ENCODE peak calls at places on chromosome 19, in ten cellular contexts. J, F, T, M, R, H, U, S, G and D are unnamed samples. For H3K9me3, the result is how much of the 10 kb centered on the place peaks cover.

GRCh38 chr19:13875824-13876223 is 1.1 kb upstream of the NANOS3 start:
- DNase-seq in U (no peak), M (no peak), S (no peak), G (peak), J (no peak), F (no peak), R (no peak), H (no peak), T (no peak), D (no peak)

GRCh38 chr19:50300814-50301606 is 28.2 kb downstream of the KCNC3 start:
- DNase-seq in F (no peak), T (no peak), J (no peak), S (peak), R (no peak), H (no peak), U (no peak), M (no peak), G (no peak), D (no peak)

GRCh38 chr19:35882074-35882832 is 13.9 kb downstream of the APLP1 start:
- DNase-seq in G (peak), M (no peak), S (peak), J (no peak), F (no peak), R (peak), H (no peak), T (no peak), U (no peak), D (peak)

GRCh38 chr19:42316223-42317211 is 3.4 kb downstream of the TMEM145 start:
- DNase-seq in T (peak), R (no peak), F (peak), H (no peak), S (no peak), J (no peak), M (no peak), G (no peak), U (no peak), D (no peak)

GRCh38 chr19:51986309-51987291 is at the start of gene ZNF350:
- DNase-seq in H (peak), R (peak), G (peak), T (peak), S (peak), J (peak), U (peak), F (peak), M (peak), D (peak)

GRCh38 chr19:50649433-50650391 is at the start of gene C19orf81:
- DNase-seq in H (no peak), S (no peak), F (no peak), J (no peak), G (no peak), U (no peak), R (no peak), T (no peak), M (no peak), D (no peak)

GRCh38 chr19:16315825-16316505 is 8.7 kb upstream of the KLF2 start:
- DNase-seq in M (peak), J (no peak), H (no peak), G (peak), U (no peak), S (no peak), R (peak), F (peak), T (peak), D (no peak)

GRCh38 chr19:4337906-4338440 is 654 bp downstream of the STAP2 start:
- DNase-seq in J (no peak), H (no peak), U (peak), T (peak), G (peak), M (peak), F (no peak), R (no peak), S (no peak), D (no peak)

GRCh38 chr19:18419195-18419698 is at the start of gene SSBP4:
- DNase-seq in G (peak), R (peak), T (peak), H (peak), J (peak), M (peak), U (peak), F (peak), S (no peak), D (peak)

GRCh38 chr19:41296323-41296935 is 13.5 kb upstream of the CCDC97 start:
- DNase-seq in H (no peak), T (no peak), G (no peak), R (no peak), F (no peak), M (no peak), U (no peak), S (no peak), J (no peak), D (no peak)

GRCh38 chr19:43464089-43464775 is 1.2 kb downstream of the LYPD3 start:
- DNase-seq in R (peak), M (no peak), J (peak), F (peak), G (peak), H (peak), T (peak), S (no peak), U (peak), D (no peak)

GRCh38 chr19:13241321-13242104 is 91.3 kb downstream of the IER2 start:
- DNase-seq in H (no peak), T (no peak), G (no peak), S (no peak), U (no peak), F (no peak), J (no peak), R (no peak), M (no peak), D (no peak)

GRCh38 chr19:719081-719512 is 10.4 kb downstream of the PALM start:
- DNase-seq in H (no peak), J (no peak), T (no peak), R (peak), F (no peak), U (no peak), M (no peak), G (no peak), S (no peak), D (no peak)

GRCh38 chr19:13506550-13506878 is 235 bp upstream of the CACNA1A start:
- DNase-seq in T (no peak), J (no peak), F (no peak), M (no peak), U (no peak), S (no peak), H (no peak), G (no peak), R (no peak), D (no peak)

GRCh38 chr19:55777528-55777927 is 8.6 kb downstream of the RFPL4AL1 start:
- DNase-seq in R (no peak), G (no peak), S (peak), H (no peak), U (no peak), F (no peak), T (no peak), J (no peak), M (no peak), D (no peak)

GRCh38 chr19:45471866-45472556 is 4.2 kb downstream of the FOSB start:
- DNase-seq in S (no peak), R (no peak), F (no peak), G (no peak), J (no peak), M (no peak), T (no peak), U (no peak), H (no peak), D (peak)

GRCh38 chr19:15300533-15301194 is 31.7 kb downstream of the BRD4 start:
- DNase-seq in S (peak), U (no peak), T (no peak), G (no peak), R (no peak), M (no peak), H (no peak), F (no peak), J (no peak), D (no peak)

GRCh38 chr19:14114854-14115253 is 2.7 kb downstream of the PRKACA start:
- DNase-seq in M (no peak), J (peak), S (no peak), R (no peak), G (no peak), F (peak), U (peak), H (peak), T (peak), D (peak)

GRCh38 chr19:58091251-58091995 is 6.6 kb downstream of the ZSCAN18 start:
- DNase-seq in T (no peak), F (no peak), H (no peak), J (no peak), U (no peak), M (no peak), G (no peak), R (no peak), S (no peak), D (no peak)
- H3K9me3 ChIP-seq in T (half or more), F (half or more), H (under half), J (under half), U (half or more), M (under half), G (under half), R (under half), S (under half), D (under half)

GRCh38 chr19:47646924-47647323 is 38.0 kb downstream of the BICRA start:
- DNase-seq in S (no peak), G (no peak), F (no peak), U (no peak), M (no peak), T (no peak), H (no peak), R (no peak), J (no peak), D (no peak)

GRCh38 chr19:47644199-47644598 is 35.3 kb downstream of the BICRA start:
- DNase-seq in S (no peak), G (no peak), M (no peak), R (no peak), H (no peak), F (no peak), T (no peak), U (no peak), J (no peak), D (no peak)

GRCh38 chr19:47643281-47643680 is 34.3 kb downstream of the BICRA start:
- DNase-seq in G (no peak), T (no peak), R (no peak), F (no peak), J (no peak), M (no peak), U (no peak), H (no peak), S (no peak), D (no peak)

GRCh38 chr19:47641891-47642485 is 33.1 kb downstream of the BICRA start:
- DNase-seq in H (no peak), F (no peak), M (no peak), R (no peak), G (no peak), U (no peak), S (no peak), J (no peak), T (no peak), D (no peak)

DNA sequence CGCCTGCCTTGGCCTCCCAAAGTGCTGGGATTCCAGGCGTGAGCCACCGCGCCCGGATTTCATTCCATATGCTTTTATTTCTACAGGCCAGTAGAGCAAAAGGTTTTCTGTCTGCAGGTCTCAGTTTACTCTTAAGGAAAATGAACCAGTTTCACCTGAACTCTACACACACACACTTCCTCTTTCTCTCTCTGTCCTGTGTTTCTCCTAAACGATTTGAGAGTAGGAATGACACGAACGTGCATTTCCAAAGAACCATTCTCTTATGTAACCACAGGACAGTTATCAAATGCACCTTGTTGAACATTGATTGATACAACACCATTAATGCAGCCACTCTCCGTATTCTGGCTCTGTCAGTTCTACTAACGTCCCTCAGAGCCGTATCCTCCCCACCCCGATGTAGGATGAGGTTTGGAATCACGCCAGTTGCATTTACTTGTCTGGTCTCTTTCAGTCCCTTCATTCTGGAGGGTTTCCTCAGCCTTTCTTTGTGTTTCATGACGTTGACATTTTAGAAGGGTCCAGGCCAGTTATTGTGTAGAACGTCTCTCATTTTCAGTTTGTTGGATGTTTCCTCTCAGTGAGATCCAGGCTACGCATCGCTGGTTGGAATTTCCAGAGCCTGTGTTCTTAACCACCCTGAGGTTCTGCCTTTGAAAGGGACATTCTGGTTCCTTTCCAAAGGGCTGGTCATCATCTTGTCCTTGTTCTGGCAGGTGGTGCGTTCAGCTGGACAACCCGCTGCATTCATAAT is 36.0 kb downstream of the BICRA start:
- DNase-seq in G (no peak), R (no peak), M (no peak), T (no peak), J (no peak), S (no peak), H (no peak), U (no peak), F (no peak), D (no peak)
- H3K4me3 ChIP-seq in G (no peak), R (no peak), M (no peak), T (no peak), J (no peak), S (no peak), H (no peak), U (peak), F (no peak), D (no peak)

GRCh38 chr19:58212336-58213074 is 16.2 kb upstream of the ZNF544 start:
- DNase-seq in H (no peak), R (no peak), G (no peak), S (no peak), T (no peak), M (no peak), J (no peak), U (no peak), F (no peak), D (no peak)

GRCh38 chr19:58213075-58213369 is 15.7 kb upstream of the ZNF544 start:
- DNase-seq in F (no peak), M (no peak), S (no peak), J (no peak), G (no peak), R (no peak), T (no peak), H (no peak), U (no peak), D (no peak)

GRCh38 chr19:58217069-58217481 is 11.6 kb upstream of the ZNF544 start:
- DNase-seq in J (no peak), R (no peak), T (no peak), F (no peak), U (no peak), M (no peak), G (no peak), S (no peak), H (no peak), D (no peak)

GRCh38 chr19:58218899-58219298 is 9.8 kb upstream of the ZNF544 start:
- DNase-seq in J (no peak), R (no peak), F (no peak), M (no peak), H (peak), T (no peak), G (no peak), S (no peak), U (no peak), D (peak)

DNA sequence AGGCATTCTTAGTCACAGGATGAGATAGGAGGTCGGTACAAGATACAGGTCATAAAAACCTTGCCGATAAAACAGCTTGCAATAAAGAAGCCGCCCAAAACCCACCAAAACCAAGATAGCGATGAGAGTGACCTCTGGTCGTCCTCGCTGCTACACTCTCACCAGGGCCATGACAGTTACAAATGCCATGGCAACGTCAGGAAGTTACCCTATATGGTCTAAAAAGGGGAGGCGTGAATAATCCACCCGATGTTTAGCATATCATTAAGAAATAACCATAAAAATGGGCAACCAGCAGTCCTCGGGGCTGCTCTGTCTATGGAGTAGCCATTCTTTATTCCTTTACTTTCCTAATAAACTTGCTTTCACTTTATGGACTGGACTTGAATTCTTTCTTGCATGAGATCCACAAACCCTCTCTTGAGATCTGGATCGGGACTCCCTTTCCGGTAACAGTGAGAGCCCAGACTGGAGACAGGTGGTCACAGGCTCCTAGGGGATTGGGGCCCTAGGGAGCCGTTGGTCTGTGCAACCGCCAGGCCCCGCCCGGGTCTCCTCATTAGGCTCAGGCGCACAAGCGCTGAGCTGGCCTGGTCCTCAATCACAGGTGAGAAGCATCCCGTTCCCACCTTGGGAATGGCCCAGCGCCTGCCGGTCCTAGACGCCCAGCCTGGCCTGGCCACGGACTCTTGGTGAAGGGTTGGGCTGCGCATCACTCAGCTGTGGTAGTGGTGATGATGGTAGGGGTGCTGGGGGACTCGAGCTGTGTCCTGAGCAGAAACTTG is 10.9 kb upstream of the ZNF544 start:
- DNase-seq in J (no peak), G (no peak), R (no peak), H (no peak), U (no peak), T (no peak), M (no peak), S (no peak), F (no peak), D (no peak)
- H3K9me3 ChIP-seq in J (under half), G (under half), R (under half), H (under half), U (half or more), T (half or more), M (under half), S (under half), F (half or more), D (under half)

GRCh38 chr19:19711306-19711933 is 21.5 kb downstream of the ZNF14 start:
- DNase-seq in G (no peak), U (no peak), M (no peak), T (no peak), F (no peak), S (no peak), J (no peak), H (no peak), R (no peak), D (no peak)
- H3K4me3 ChIP-seq in G (no peak), U (no peak), M (no peak), T (no peak), F (no peak), S (no peak), J (no peak), H (peak), R (no peak), D (peak)

GRCh38 chr19:39188960-39189359 is 7.8 kb upstream of the NCCRP1 start:
- DNase-seq in G (no peak), H (no peak), F (no peak), T (no peak), J (no peak), R (no peak), S (no peak), U (no peak), M (no peak), D (no peak)
- H3K9me3 ChIP-seq in G (under half), H (under half), F (under half), T (under half), J (under half), R (under half), S (under half), U (under half), M (under half), D (under half)